ENCODE peak calls at places on chromosomes 1 and 21, in ten cellular contexts. T, Y, V, I, G, M, J, N, K and Q are unnamed samples.

GRCh38 chr1:86018311-86018923 is 138.2 kb downstream of the COL24A1 start:
- DNase-seq in G (peak; percentile 20), K (peak; percentile 56), M (no peak), J (peak; percentile 53), N (no peak), V (peak; percentile 45), I (peak; percentile 12), T (peak; percentile 49), Y (no peak), Q (no peak)

GRCh38 chr1:21175324-21175669 is 1.4 kb downstream of the EIF4G3 start:
- DNase-seq in I (no peak), N (peak; percentile 84), V (peak; percentile 43), J (no peak), M (peak; percentile 71), K (no peak), G (peak; percentile 34), Y (no peak), T (peak; percentile 60), Q (no peak)

GRCh38 chr21:41071410-41071809 is 96.5 kb upstream of the BACE2 start:
- DNase-seq in V (no peak), J (no peak), I (no peak), G (no peak), Y (no peak), M (no peak), T (no peak), K (no peak), N (no peak), Q (no peak)

GRCh38 chr1:76084029-76084627 is 9.6 kb downstream of the ST6GALNAC3 start:
- DNase-seq in G (no peak), J (no peak), T (no peak), M (no peak), Y (no peak), V (peak; percentile 52), I (no peak), K (peak; percentile 6), N (no peak), Q (no peak)

GRCh38 chr1:220999872-221000863 is 120.9 kb downstream of the HLX start:
- DNase-seq in V (peak; percentile 9), Y (no peak), G (peak; percentile 8), J (no peak), I (no peak), K (no peak), N (peak; percentile 47), M (peak; percentile 56), T (no peak), Q (peak; percentile 20)

GRCh38 chr1:226309398-226310122 is 596 bp upstream of the LIN9 start:
- DNase-seq in V (peak; percentile 47), K (no peak), G (no peak), M (no peak), T (peak; percentile 70), J (peak; percentile 25), I (no peak), N (no peak), Y (peak; percentile 40), Q (no peak)

GRCh38 chr1:28480308-28480707 is 25.5 kb upstream of the RCC1 start:
- DNase-seq in I (no peak), G (no peak), V (no peak), K (no peak), Y (no peak), N (no peak), T (no peak), J (no peak), M (no peak), Q (no peak)

GRCh38 chr1:240351690-240352089 is 260.0 kb downstream of the FMN2 start:
- DNase-seq in M (no peak), N (no peak), J (no peak), G (no peak), Y (no peak), T (no peak), K (no peak), V (no peak), I (no peak), Q (no peak)

GRCh38 chr1:36320291-36320758 is 3.1 kb downstream of the EVA1B start:
- DNase-seq in N (no peak), G (no peak), T (no peak), K (no peak), V (no peak), M (no peak), Y (no peak), J (no peak), I (no peak), Q (no peak)

GRCh38 chr1:24323281-24323680 is 4.1 kb downstream of the GRHL3 start:
- DNase-seq in J (no peak), G (peak; percentile 88), I (no peak), Y (no peak), K (no peak), N (no peak), T (no peak), M (no peak), V (no peak), Q (no peak)

GRCh38 chr1:180230791-180231505 is 884 bp downstream of the LHX4 start:
- DNase-seq in N (no peak), J (peak; percentile 21), M (no peak), G (peak; percentile 56), Y (no peak), I (no peak), V (peak; percentile 26), K (peak; percentile 62), T (peak; percentile 65), Q (no peak)

GRCh38 chr1:212070720-212071302 is 35.3 kb downstream of the DTL start:
- DNase-seq in I (peak; percentile 13), J (no peak), G (peak; percentile 25), Y (no peak), N (no peak), T (peak; percentile 68), M (no peak), K (peak; percentile 32), V (peak; percentile 78), Q (no peak)

GRCh38 chr1:78291443-78291842 is 199.3 kb upstream of the PTGFR start:
- DNase-seq in G (no peak), M (no peak), V (no peak), I (no peak), J (no peak), K (no peak), N (no peak), T (no peak), Y (no peak), Q (no peak)

GRCh38 chr1:34911465-34911864 is 18.0 kb downstream of the DLGAP3 start:
- DNase-seq in I (no peak), M (no peak), V (no peak), K (no peak), N (no peak), G (no peak), Y (no peak), J (no peak), T (no peak), Q (no peak)

GRCh38 chr1:16631248-16632043 is 18.1 kb upstream of the NBPF1 start:
- DNase-seq in K (no peak), N (peak; percentile 63), I (no peak), M (no peak), G (no peak), T (no peak), J (no peak), Y (peak; percentile 15), V (no peak), Q (peak; percentile 57)

GRCh38 chr1:20093940-20094391 is 24.0 kb downstream of the PLA2G5 start:
- DNase-seq in M (peak; percentile 91), K (no peak), Y (peak; percentile 60), T (no peak), V (peak; percentile 30), I (no peak), G (no peak), J (no peak), N (no peak), Q (peak; percentile 73)

GRCh38 chr1:33241866-33242265 is 14.4 kb upstream of the ZNF362 start:
- DNase-seq in N (no peak), I (no peak), J (no peak), Y (no peak), M (no peak), K (no peak), V (no peak), T (no peak), G (no peak), Q (no peak)

GRCh38 chr1:115183711-115184259 is 94.5 kb upstream of the TSPAN2 start:
- DNase-seq in K (no peak), J (no peak), Y (peak; percentile 21), M (peak; percentile 31), G (no peak), T (no peak), V (peak; percentile 28), N (no peak), I (no peak), Q (peak; percentile 25)

DNA sequence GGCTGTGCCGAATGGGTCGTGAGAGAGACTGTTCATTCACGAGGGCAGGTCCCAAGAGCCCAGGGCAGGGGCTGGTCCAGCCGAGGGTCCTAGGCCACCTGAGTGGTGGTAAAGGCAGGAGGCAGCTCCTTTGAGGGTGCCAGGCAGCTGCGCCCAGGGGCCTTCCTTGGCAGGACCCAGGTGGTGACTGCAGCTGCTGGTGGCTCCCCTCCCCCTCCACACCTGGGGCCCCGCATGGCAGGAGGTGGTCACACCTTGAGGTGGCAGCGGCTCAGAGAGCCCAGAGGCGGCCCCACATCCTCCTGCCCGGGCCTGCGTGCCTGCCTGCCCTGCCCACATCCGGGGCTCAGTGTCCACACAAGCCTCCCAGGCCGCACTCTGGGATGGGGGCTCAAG is 9.8 kb upstream of the PLCH2 start:
- DNase-seq in Y (no peak), I (no peak), J (no peak), T (no peak), V (no peak), K (no peak), N (no peak), G (no peak), M (no peak), Q (no peak)
- H3K27me3 ChIP-seq in Y (peaks cover 86% of the 10 kb centered on the region), I (no peaks in the 10 kb centered on the region), J (peaks cover 54% of the 10 kb centered on the region), T (peaks cover 80% of the 10 kb centered on the region), V (peaks cover 19% of the 10 kb centered on the region), K (peaks cover 79% of the 10 kb centered on the region), N (no peaks in the 10 kb centered on the region), G (no peaks in the 10 kb centered on the region), M (no peaks in the 10 kb centered on the region), Q (peaks cover 24% of the 10 kb centered on the region)

GRCh38 chr21:44699502-44700001 is 2.6 kb downstream of the KRTAP10-12 start:
- DNase-seq in G (no peak), V (no peak), T (no peak), M (no peak), K (no peak), J (no peak), I (no peak), Y (no peak), N (no peak), Q (no peak)
- H3K27me3 ChIP-seq in G (peaks cover 9% of the 10 kb centered on the region), V (peaks cover 6% of the 10 kb centered on the region), T (peaks cover 89% of the 10 kb centered on the region), M (no peaks in the 10 kb centered on the region), K (no peaks in the 10 kb centered on the region), J (peaks cover 35% of the 10 kb centered on the region), I (peaks cover 10% of the 10 kb centered on the region), Y (peaks cover 81% of the 10 kb centered on the region), N (no peaks in the 10 kb centered on the region), Q (peaks cover 77% of the 10 kb centered on the region)

GRCh38 chr1:29949676-29950075 is 713.4 kb downstream of the PTPRU start:
- DNase-seq in T (no peak), G (no peak), M (no peak), J (no peak), K (no peak), V (no peak), Y (no peak), N (no peak), I (no peak), Q (no peak)
- H3K27me3 ChIP-seq in T (peaks cover 59% of the 10 kb centered on the region), G (no peaks in the 10 kb centered on the region), M (no peaks in the 10 kb centered on the region), J (no peaks in the 10 kb centered on the region), K (no peaks in the 10 kb centered on the region), V (no peaks in the 10 kb centered on the region), Y (peaks cover 17% of the 10 kb centered on the region), N (no peaks in the 10 kb centered on the region), I (peaks cover 59% of the 10 kb centered on the region), Q (no peaks in the 10 kb centered on the region)

DNA sequence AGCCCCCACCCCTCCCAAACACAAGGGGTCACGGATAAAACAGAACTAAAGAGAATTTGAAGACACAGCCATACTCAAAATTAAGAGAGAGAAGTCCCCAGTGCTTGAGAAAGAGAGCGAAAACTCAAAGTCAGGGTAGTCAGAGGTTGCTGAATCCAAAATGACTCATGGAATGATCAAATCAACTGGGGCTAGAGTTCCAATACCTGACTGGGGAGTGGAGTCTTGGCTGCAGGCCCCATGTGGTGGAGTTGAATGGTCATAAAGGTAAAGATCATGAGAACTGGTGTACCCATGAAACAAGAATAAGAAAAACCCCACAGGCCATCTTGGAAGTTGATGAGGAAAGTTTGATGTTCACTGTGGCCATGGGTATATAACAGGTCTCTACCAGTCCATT is 84.5 kb upstream of the LRRN2 start:
- DNase-seq in M (no peak), K (no peak), T (no peak), Y (no peak), I (no peak), N (no peak), G (peak; percentile 34), V (no peak), J (no peak), Q (no peak)
- H3K27me3 ChIP-seq in M (no peaks in the 10 kb centered on the region), K (peaks cover 64% of the 10 kb centered on the region), T (peaks cover 88% of the 10 kb centered on the region), Y (peaks cover 47% of the 10 kb centered on the region), I (peaks cover 27% of the 10 kb centered on the region), N (no peaks in the 10 kb centered on the region), G (no peaks in the 10 kb centered on the region), V (peaks cover 29% of the 10 kb centered on the region), J (peaks cover 57% of the 10 kb centered on the region), Q (peaks cover 62% of the 10 kb centered on the region)